ENCODE peak calls at places on chromosomes 5 and 9, in eight cellular contexts. U is fibroblast of pulmonary artery; A is right atrium auricular region; F is activated CD8-positive, alpha-beta memory T cell treated with anti-CD3 and anti-CD28 coated beads for 48 hours; E is activated CD4-positive, alpha-beta T cell treated with anti-CD3 and anti-CD28 coated beads, Interleukin-2, amount 50 U/mL, for 48 hours; J is stimulated activated CD8-positive, alpha-beta memory T cell treated with anti-CD3 and anti-CD28 coated beads, Interleukin-2, amount 100 ng/mL, for 1 hour; V is K562; S is NCI-H345. Q is an unnamed sample.

GRCh38 chr5:95960802-95961616 is 642 bp downstream of the ELL2 start:
- DNase-seq in V (peak; percentile 82), S (peak; percentile 56), J (peak; percentile 44), A (no peak), F (peak; percentile 48), U (peak; percentile 84), E (peak; percentile 76), Q (peak; percentile 76)

GRCh38 chr5:83802686-83803085 is 82.0 kb upstream of the HAPLN1 start:
- DNase-seq in S (no peak), V (no peak), J (no peak), E (no peak), F (no peak), A (no peak), U (no peak), Q (no peak)

GRCh38 chr9:82560036-82560435 is 502.9 kb downstream of the RASEF start:
- DNase-seq in J (no peak), V (no peak), E (no peak), A (no peak), U (no peak), S (no peak), F (no peak), Q (no peak)

GRCh38 chr5:43396762-43397304 is 15.4 kb downstream of the CCL28 start:
- DNase-seq in A (peak; percentile 59), F (peak; percentile 43), V (no peak), U (peak; percentile 22), J (peak; percentile 24), S (no peak), E (peak; percentile 69), Q (peak; percentile 71)

GRCh38 chr5:93677344-93678021 is 63.9 kb downstream of the POU5F2 start:
- DNase-seq in A (no peak), V (no peak), U (peak; percentile 90), E (no peak), S (peak; percentile 67), J (no peak), F (no peak), Q (no peak)

GRCh38 chr5:176875783-176876505 is 23.2 kb downstream of the HK3 start:
- DNase-seq in F (no peak), V (no peak), A (no peak), U (no peak), J (no peak), S (no peak), E (no peak), Q (no peak)

GRCh38 chr9:76453785-76454184 is 5.2 kb upstream of the GCNT1 start:
- DNase-seq in V (no peak), S (no peak), U (peak; percentile 88), A (no peak), J (no peak), E (no peak), F (no peak), Q (no peak)

GRCh38 chr9:69627301-69627700 is 44.9 kb downstream of the APBA1 start:
- DNase-seq in S (no peak), A (no peak), E (no peak), V (no peak), U (no peak), F (no peak), J (no peak), Q (no peak)

GRCh38 chr5:96896285-96896711 is 20.0 kb downstream of the ERAP2 start:
- DNase-seq in F (no peak), A (no peak), V (no peak), J (no peak), U (no peak), E (no peak), S (no peak), Q (no peak)

GRCh38 chr5:96709152-96709821 is 47.1 kb downstream of the CAST start:
- DNase-seq in A (no peak), U (peak; percentile 73), V (no peak), F (no peak), E (no peak), S (no peak), J (no peak), Q (no peak)

GRCh38 chr5:2759696-2760461 is 8.4 kb upstream of the IRX2 start:
- DNase-seq in U (no peak), A (peak; percentile 32), F (no peak), S (no peak), E (no peak), J (no peak), V (no peak), Q (no peak)

GRCh38 chr9:3884736-3885135 is 358.9 kb upstream of the RFX3 start:
- DNase-seq in S (no peak), J (no peak), U (no peak), V (no peak), F (no peak), A (no peak), E (no peak), Q (no peak)

GRCh38 chr5:11733840-11734192 is 170.4 kb downstream of the CTNND2 start:
- DNase-seq in S (no peak), J (no peak), F (no peak), E (no peak), V (no peak), A (no peak), U (no peak), Q (no peak)

GRCh38 chr9:81231011-81231410 is 458.3 kb downstream of the TLE1 start:
- DNase-seq in U (no peak), J (no peak), A (no peak), E (no peak), S (no peak), V (no peak), F (no peak), Q (no peak)

GRCh38 chr9:136023401-136024225 is 62.4 kb upstream of the UBAC1 start:
- DNase-seq in S (no peak), U (peak; percentile 87), J (no peak), E (no peak), F (no peak), A (no peak), V (no peak), Q (no peak)

GRCh38 chr5:151094054-151094858 is 13.4 kb upstream of the TNIP1 start:
- DNase-seq in F (no peak), S (no peak), A (no peak), E (peak; percentile 74), J (no peak), U (peak; percentile 53), V (no peak), Q (peak; percentile 79)

GRCh38 chr9:114238919-114239879 is 83.7 kb upstream of the ORM1 start:
- DNase-seq in E (no peak), S (no peak), F (no peak), U (peak; percentile 47), A (no peak), V (peak; percentile 91), J (no peak), Q (no peak)

GRCh38 chr9:36158122-36158521 is 11.1 kb upstream of the CCIN start:
- DNase-seq in J (no peak), A (no peak), S (no peak), U (peak; percentile 87), E (no peak), F (no peak), V (no peak), Q (no peak)

GRCh38 chr5:134504629-134505300 is 20.7 kb upstream of the JADE2 start:
- DNase-seq in V (no peak), U (no peak), F (no peak), E (no peak), J (no peak), A (no peak), S (no peak), Q (no peak)

GRCh38 chr5:500491-500890 is 23.8 kb downstream of the SLC9A3 start:
- DNase-seq in V (no peak), S (no peak), U (no peak), A (no peak), F (no peak), J (no peak), E (no peak), Q (no peak)

GRCh38 chr5:78594946-78595921 is 53.3 kb downstream of the LHFPL2 start:
- DNase-seq in S (no peak), E (no peak), J (no peak), V (peak; percentile 52), U (peak; percentile 99), A (peak; percentile 70), F (no peak), Q (no peak)

GRCh38 chr5:34957857-34958690 is 28.7 kb downstream of the DNAJC21 start:
- DNase-seq in S (peak; percentile 3), J (no peak), F (no peak), E (no peak), A (no peak), U (peak; percentile 52), V (peak; percentile 54), Q (no peak)

GRCh38 chr9:136327313-136327971 is at the start of gene GPSM1:
- DNase-seq in S (peak; percentile 56), A (no peak), V (peak; percentile 89), J (no peak), U (peak; percentile 55), F (no peak), E (peak; percentile 42), Q (no peak)

GRCh38 chr5:132100672-132101261 is 27.2 kb downstream of the CSF2 start:
- DNase-seq in F (no peak), A (no peak), S (no peak), V (no peak), J (no peak), U (no peak), E (no peak), Q (peak; percentile 75)

GRCh38 chr5:151456321-151456940 is 9.0 kb downstream of the SLC36A1 start:
- DNase-seq in E (no peak), V (no peak), J (no peak), A (no peak), S (no peak), F (no peak), U (no peak), Q (no peak)

GRCh38 chr5:55988979-55989612 is 5.7 kb downstream of the IL6ST start:
- DNase-seq in A (no peak), S (no peak), V (no peak), J (no peak), U (no peak), F (no peak), E (no peak), Q (no peak)

GRCh38 chr5:16886366-16886736 is 49.7 kb downstream of the MYO10 start:
- DNase-seq in E (no peak), F (no peak), S (no peak), J (no peak), V (no peak), A (no peak), U (peak; percentile 98), Q (no peak)

GRCh38 chr9:12884736-12885395 is 110.0 kb downstream of the LURAP1L start:
- DNase-seq in S (peak; percentile 15), A (no peak), J (no peak), V (no peak), E (no peak), F (no peak), U (peak; percentile 87), Q (no peak)

GRCh38 chr9:32550046-32550608 is 2.0 kb upstream of the SMIM27 start:
- DNase-seq in V (no peak), A (no peak), E (no peak), F (no peak), U (peak; percentile 45), S (no peak), J (no peak), Q (no peak)

GRCh38 chr5:147415663-147416062 is 94.2 kb downstream of the DPYSL3 start:
- DNase-seq in V (no peak), A (no peak), J (no peak), S (no peak), E (no peak), U (no peak), F (no peak), Q (no peak)

GRCh38 chr5:81188962-81189361 is 44.2 kb upstream of the CKMT2 start:
- DNase-seq in S (no peak), E (no peak), A (no peak), V (no peak), J (no peak), F (no peak), U (no peak), Q (no peak)

Q was measured in stimulated activated naive B cell treated with anti-CD40 and anti-IgM and Interleukin-4, amounts not matched to agents 10 μg/mL and 1 μg/mL and 100 μg/mL, for 72 hours.